ENCODE peak calls at places on chromosome 14, in eight cellular contexts. L is stomach, U is NT2/D1, J is heart right ventricle, A is GM23338, T is IMR-90, Y is BE2C, C is colonic mucosa. M is an unnamed sample.

GRCh38 chr14:29007990-29008389 is 241.4 kb downstream of the FOXG1 start:
- DNase-seq in L (no peak), U (no peak), J (no peak), A (no peak), T (no peak), Y (no peak), C (no peak), M (no peak)

GRCh38 chr14:96363751-96364336 is 518 bp downstream of the GSKIP start:
- DNase-seq in L (peak), U (peak), J (no peak), A (peak), T (peak), Y (peak), C (peak), M (no peak)

GRCh38 chr14:105313381-105314286 is 914 bp upstream of the PACS2 start:
- DNase-seq in L (peak), U (no peak), J (no peak), A (peak), T (no peak), Y (no peak), C (peak), M (no peak)

GRCh38 chr14:36600431-36600830 is 18.0 kb upstream of the NKX2-8 start:
- DNase-seq in L (no peak), U (no peak), J (no peak), A (peak), T (no peak), Y (no peak), C (no peak), M (no peak)

GRCh38 chr14:72576258-72576657 is 317.6 kb downstream of the DPF3 start:
- DNase-seq in L (no peak), U (no peak), J (no peak), A (no peak), T (peak), Y (no peak), C (no peak), M (no peak)

GRCh38 chr14:64235652-64236640 is 58.2 kb downstream of the ESR2 start:
- DNase-seq in L (no peak), U (no peak), J (no peak), A (no peak), T (no peak), Y (no peak), C (no peak), M (no peak)

GRCh38 chr14:53695692-53696091 is 260.9 kb downstream of the BMP4 start:
- DNase-seq in L (no peak), U (no peak), J (no peak), A (no peak), T (no peak), Y (no peak), C (no peak), M (no peak)

GRCh38 chr14:74257078-74257987 is 18.1 kb downstream of the VSX2 start:
- DNase-seq in L (peak), U (no peak), J (peak), A (peak), T (peak), Y (peak), C (peak), M (no peak)

GRCh38 chr14:50410921-50411320 is 14.2 kb upstream of the CDKL1 start:
- DNase-seq in L (no peak), U (no peak), J (no peak), A (no peak), T (peak), Y (no peak), C (no peak), M (no peak)

GRCh38 chr14:95545769-95546168 is 10.9 kb downstream of the GLRX5 start:
- DNase-seq in L (no peak), U (no peak), J (no peak), A (no peak), T (peak), Y (no peak), C (no peak), M (peak)

GRCh38 chr14:80211143-80212024 is at the start of gene DIO2:
- DNase-seq in L (no peak), U (no peak), J (peak), A (peak), T (peak), Y (no peak), C (no peak), M (no peak)

GRCh38 chr14:74647834-74648361 is 35.9 kb upstream of the LTBP2 start:
- DNase-seq in L (peak), U (no peak), J (no peak), A (no peak), T (no peak), Y (peak), C (no peak), M (no peak)

GRCh38 chr14:26379951-26380350 is 217.9 kb downstream of the NOVA1 start:
- DNase-seq in L (no peak), U (no peak), J (no peak), A (no peak), T (no peak), Y (no peak), C (no peak), M (no peak)

GRCh38 chr14:88296343-88296742 is 26.7 kb downstream of the KCNK10 start:
- DNase-seq in L (no peak), U (no peak), J (no peak), A (no peak), T (no peak), Y (no peak), C (no peak), M (no peak)

GRCh38 chr14:64401923-64402322 is 13.8 kb downstream of the MTHFD1 start:
- DNase-seq in L (no peak), U (no peak), J (no peak), A (no peak), T (no peak), Y (no peak), C (no peak), M (no peak)

GRCh38 chr14:26867171-26867757 is 269.4 kb upstream of the NOVA1 start:
- DNase-seq in L (no peak), U (no peak), J (no peak), A (peak), T (no peak), Y (no peak), C (no peak), M (no peak)

DNA sequence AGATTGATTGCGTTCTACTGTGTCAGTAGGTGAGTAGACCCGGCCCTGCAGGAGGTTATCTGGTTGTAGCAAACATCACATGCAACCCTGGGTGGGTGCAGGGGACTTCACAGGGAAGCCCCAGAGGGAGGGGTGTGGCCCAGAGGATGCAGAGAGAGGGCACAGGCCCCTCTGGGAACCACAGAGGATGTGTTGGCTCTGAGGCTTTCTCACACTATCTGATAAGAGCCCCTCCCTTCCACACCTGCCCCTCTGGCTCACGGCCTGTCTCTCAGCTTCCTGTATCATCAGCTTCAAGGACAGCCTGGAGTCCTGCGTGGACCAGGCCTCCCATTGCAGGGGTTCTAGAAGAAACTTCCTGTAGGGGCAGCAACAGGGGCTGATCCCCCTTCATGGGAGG is 101.9 kb downstream of the RIN3 start:
- DNase-seq in L (no peak), U (no peak), J (no peak), A (no peak), T (no peak), Y (no peak), C (no peak), M (no peak)
- H3K4me3 ChIP-seq in L (no peak), U (no peak), J (no peak), A (no peak), T (no peak), Y (no peak), C (no peak), M (no peak)

GRCh38 chr14:60646202-60646886 is 2.9 kb downstream of the SIX1 start:
- DNase-seq in L (no peak), U (no peak), J (no peak), A (peak), T (no peak), Y (no peak), C (no peak), M (no peak)
- H3K4me3 ChIP-seq in L (no peak), U (no peak), J (no peak), A (peak), T (peak), Y (no peak), C (no peak), M (peak)

GRCh38 chr14:104290756-104291122 is 152.4 kb downstream of the KIF26A start:
- DNase-seq in L (no peak), U (no peak), J (no peak), A (no peak), T (no peak), Y (no peak), C (no peak), M (no peak)
- H3K4me3 ChIP-seq in L (no peak), U (no peak), J (no peak), A (no peak), T (no peak), Y (no peak), C (no peak), M (no peak)

GRCh38 chr14:65415613-65416012 is 3.1 kb downstream of the FUT8 start:
- DNase-seq in L (no peak), U (no peak), J (no peak), A (no peak), T (no peak), Y (no peak), C (no peak), M (no peak)

GRCh38 chr14:65413739-65414045 is 1.2 kb downstream of the FUT8 start:
- DNase-seq in L (no peak), U (no peak), J (no peak), A (no peak), T (no peak), Y (no peak), C (peak), M (no peak)

GRCh38 chr14:65412881-65413738 is 580 bp downstream of the FUT8 start:
- DNase-seq in L (peak), U (peak), J (no peak), A (peak), T (peak), Y (peak), C (peak), M (no peak)

GRCh38 chr14:65412189-65412846 is at the start of gene FUT8:
- DNase-seq in L (peak), U (peak), J (peak), A (peak), T (peak), Y (peak), C (peak), M (peak)

GRCh38 chr14:65414961-65415589 is 2.5 kb downstream of the FUT8 start:
- DNase-seq in L (no peak), U (no peak), J (no peak), A (peak), T (peak), Y (peak), C (no peak), M (no peak)
- H3K4me3 ChIP-seq in L (peak), U (no peak), J (no peak), A (no peak), T (no peak), Y (no peak), C (no peak), M (no peak)